ENCODE peak calls at places on chromosomes 12 and 14, in four cellular contexts. X is AG20443; Y is stimulated activated CD8-positive, alpha-beta memory T cell treated with anti-CD3 and anti-CD28 coated beads, Interleukin-15, amount 100 ng/mL, for 1 hour; C is non-pigmented ciliary epithelial cell. U is an unnamed sample.

GRCh38 chr12:131448254-131448795 is 262.6 kb upstream of the SFSWAP start:
- DNase-seq in X (no peak), C (no peak), Y (no peak), U (no peak)

GRCh38 chr14:71321556-71322315 is 414.5 kb downstream of the PCNX1 start:
- DNase-seq in Y (no peak), C (no peak), X (peak; percentile 22), U (no peak)

GRCh38 chr12:89163918-89164317 is 188.4 kb downstream of the DUSP6 start:
- DNase-seq in Y (no peak), X (no peak), C (no peak), U (no peak)

GRCh38 chr12:12461281-12461922 is 101.3 kb downstream of the DUSP16 start:
- DNase-seq in Y (no peak), C (no peak), X (no peak), U (no peak)

GRCh38 chr12:55705802-55706402 is 1.8 kb downstream of the ITGA7 start:
- DNase-seq in C (no peak), X (no peak), Y (no peak), U (no peak)

GRCh38 chr12:124543591-124544310 is 23.7 kb downstream of the NCOR2 start:
- DNase-seq in C (no peak), X (no peak), Y (no peak), U (no peak)

GRCh38 chr14:75188520-75189267 is 12.3 kb upstream of the TMED10 start:
- DNase-seq in Y (no peak), C (no peak), X (no peak), U (no peak)

GRCh38 chr12:75162845-75163244 is 46.8 kb downstream of the KCNC2 start:
- DNase-seq in C (no peak), Y (no peak), X (no peak), U (no peak)

GRCh38 chr12:7542046-7542445 is 38.5 kb upstream of the CD163 start:
- DNase-seq in X (no peak), Y (no peak), C (no peak), U (no peak)

GRCh38 chr12:111430418-111431353 is 25.0 kb downstream of the SH2B3 start:
- DNase-seq in X (no peak), Y (peak; percentile 46), C (no peak), U (no peak)

GRCh38 chr14:103708750-103709187 is 6.5 kb downstream of the XRCC3 start:
- DNase-seq in Y (no peak), C (no peak), X (no peak), U (no peak)

GRCh38 chr12:124352839-124353238 is 57.9 kb downstream of the RFLNA start:
- DNase-seq in C (no peak), X (no peak), Y (no peak), U (no peak)

GRCh38 chr14:91154851-91155625 is 41.2 kb downstream of the DGLUCY start:
- DNase-seq in Y (no peak), X (no peak), C (peak; percentile 23), U (no peak)

GRCh38 chr12:132764231-132764630 is 2.6 kb upstream of the ANKLE2 start:
- DNase-seq in Y (no peak), C (no peak), X (no peak), U (no peak)

GRCh38 chr12:20792971-20793370 is 17.5 kb upstream of the SLCO1B3 start:
- DNase-seq in C (no peak), Y (no peak), X (no peak), U (no peak)

GRCh38 chr12:120388711-120389431 is 19.9 kb upstream of the MSI1 start:
- DNase-seq in X (no peak), Y (no peak), C (no peak), U (no peak)

GRCh38 chr14:92578511-92578910 is 64.9 kb downstream of the RIN3 start:
- DNase-seq in C (no peak), Y (no peak), X (no peak), U (no peak)

U was measured in smooth muscle cell of the brain vasculature.